ENCODE peak calls at places on chromosomes 13 and 19, in nine cellular contexts. H, R, X, B, L, N, Q, Y and E are unnamed samples.

GRCh38 chr13:54640719-54641118 is 1612.1 kb downstream of the OLFM4 start:
- DNase-seq in H (no peak), R (no peak), X (no peak), B (no peak), L (no peak), N (no peak), Q (no peak), Y (no peak), E (no peak)

GRCh38 chr19:366951-367350 is 22.4 kb upstream of the MIER2 start:
- DNase-seq in H (no peak), R (no peak), X (no peak), B (no peak), L (no peak), N (no peak), Q (no peak), Y (no peak), E (no peak)

GRCh38 chr19:45122832-45123231 is 29.9 kb downstream of the PPP1R37 start:
- DNase-seq in H (no peak), R (no peak), X (no peak), B (no peak), L (no peak), N (no peak), Q (no peak), Y (no peak), E (no peak)

GRCh38 chr19:7230826-7231225 is 63.4 kb downstream of the INSR start:
- DNase-seq in H (no peak), R (no peak), X (peak; percentile 73), B (peak; percentile 53), L (no peak), N (no peak), Q (no peak), Y (no peak), E (no peak)

GRCh38 chr19:4343056-4343844 is at the start of gene MPND:
- DNase-seq in H (peak; percentile 84), R (peak; percentile 84), X (peak; percentile 95), B (peak; percentile 88), L (peak; percentile 84), N (peak; percentile 93), Q (peak; percentile 84), Y (peak; percentile 88), E (peak; percentile 93)

GRCh38 chr13:110756268-110756667 is 42.8 kb downstream of the ING1 start:
- DNase-seq in H (no peak), R (no peak), X (no peak), B (no peak), L (no peak), N (no peak), Q (no peak), Y (no peak), E (no peak)

GRCh38 chr19:38478273-38478971 is 44.9 kb downstream of the RYR1 start:
- DNase-seq in H (no peak), R (no peak), X (no peak), B (peak; percentile 48), L (no peak), N (no peak), Q (no peak), Y (no peak), E (no peak)

GRCh38 chr13:102317593-102317992 is 84.3 kb downstream of the FGF14 start:
- DNase-seq in H (no peak), R (no peak), X (peak; percentile 92), B (peak; percentile 99), L (no peak), N (no peak), Q (peak; percentile 26), Y (no peak), E (peak; percentile 43)

GRCh38 chr19:7908078-7908699 is 4.5 kb downstream of the MAP2K7 start:
- DNase-seq in H (no peak), R (no peak), X (no peak), B (no peak), L (no peak), N (peak; percentile 12), Q (no peak), Y (no peak), E (no peak)

GRCh38 chr13:25292301-25292700 is 5.0 kb upstream of the MTMR6 start:
- DNase-seq in H (no peak), R (no peak), X (no peak), B (no peak), L (peak; percentile 12), N (no peak), Q (no peak), Y (no peak), E (no peak)

GRCh38 chr13:30520571-30520970 is 54.8 kb upstream of the HMGB1 start:
- DNase-seq in H (no peak), R (no peak), X (no peak), B (no peak), L (no peak), N (no peak), Q (no peak), Y (no peak), E (no peak)

GRCh38 chr13:32587014-32587773 is 942 bp downstream of the PDS5B start:
- DNase-seq in H (peak; percentile 40), R (no peak), X (peak; percentile 74), B (peak; percentile 51), L (peak; percentile 21), N (peak; percentile 66), Q (peak; percentile 31), Y (peak; percentile 40), E (peak; percentile 76)

GRCh38 chr19:54299126-54299498 is 13.9 kb downstream of the LILRA5 start:
- DNase-seq in H (no peak), R (no peak), X (no peak), B (no peak), L (no peak), N (no peak), Q (no peak), Y (no peak), E (no peak)

GRCh38 chr19:19213822-19214558 is 2.2 kb downstream of the NCAN start:
- DNase-seq in H (no peak), R (no peak), X (no peak), B (no peak), L (no peak), N (no peak), Q (no peak), Y (no peak), E (no peak)

GRCh38 chr19:50266896-50267295 is 62.3 kb downstream of the KCNC3 start:
- DNase-seq in H (no peak), R (no peak), X (no peak), B (no peak), L (no peak), N (peak; percentile 24), Q (no peak), Y (peak; percentile 16), E (no peak)

GRCh38 chr19:35107541-35107939 is 8.1 kb upstream of the FXYD3 start:
- DNase-seq in H (no peak), R (no peak), X (peak; percentile 53), B (no peak), L (no peak), N (no peak), Q (no peak), Y (no peak), E (no peak)

GRCh38 chr13:45717324-45717723 is 15.2 kb downstream of the CBY2 start:
- DNase-seq in H (no peak), R (no peak), X (no peak), B (no peak), L (no peak), N (no peak), Q (no peak), Y (no peak), E (no peak)

GRCh38 chr19:36006955-36007354 is 1.7 kb downstream of the SYNE4 start:
- DNase-seq in H (no peak), R (no peak), X (no peak), B (no peak), L (no peak), N (no peak), Q (no peak), Y (no peak), E (no peak)